ENCODE peak calls at places on chromosome 2, in five cellular contexts. K is stomach, R is A549, W is uterus, D is NB4. J is an unnamed sample.

GRCh38 chr2:201129044-201129505 is 13.1 kb downstream of the CFLAR start:
- DNase-seq in K (peak), R (no peak), W (no peak), D (peak), J (no peak)

GRCh38 chr2:96815326-96816126 is 542 bp upstream of the CNNM3 start:
- DNase-seq in K (no peak), R (peak), W (no peak), D (no peak), J (no peak)

GRCh38 chr2:189517847-189518535 is 62.6 kb downstream of the SLC40A1 start:
- DNase-seq in K (no peak), R (no peak), W (no peak), D (no peak), J (no peak)

GRCh38 chr2:180463608-180464007 is 456.5 kb upstream of the CWC22 start:
- DNase-seq in K (no peak), R (no peak), W (no peak), D (no peak), J (no peak)

GRCh38 chr2:48169066-48169724 is 262.9 kb upstream of the FBXO11 start:
- DNase-seq in K (no peak), R (no peak), W (no peak), D (peak), J (no peak)

GRCh38 chr2:237474931-237475703 is 11.9 kb upstream of the MLPH start:
- DNase-seq in K (peak), R (peak), W (peak), D (peak), J (peak)

GRCh38 chr2:234491281-234491680 is 5.6 kb downstream of the ARL4C start:
- DNase-seq in K (no peak), R (no peak), W (no peak), D (no peak), J (no peak)

GRCh38 chr2:188511346-188511745 is 219.7 kb downstream of the GULP1 start:
- DNase-seq in K (no peak), R (no peak), W (no peak), D (no peak), J (no peak)

GRCh38 chr2:207014424-207014823 is 75.1 kb downstream of the CPO start:
- DNase-seq in K (no peak), R (no peak), W (no peak), D (no peak), J (no peak)

GRCh38 chr2:119049968-119050657 is 108.1 kb downstream of the MARCO start:
- DNase-seq in K (no peak), R (no peak), W (no peak), D (peak), J (peak)

GRCh38 chr2:67313536-67313935 is 83.6 kb upstream of the ETAA1 start:
- DNase-seq in K (no peak), R (no peak), W (no peak), D (no peak), J (no peak)

GRCh38 chr2:7510353-7510752 is 593.1 kb downstream of the RNF144A start:
- DNase-seq in K (no peak), R (no peak), W (no peak), D (no peak), J (peak)

GRCh38 chr2:4140284-4140962 is 437.0 kb downstream of the DCDC2C start:
- DNase-seq in K (no peak), R (no peak), W (no peak), D (no peak), J (peak)

GRCh38 chr2:28080911-28081310 is 190.4 kb downstream of the BABAM2 start:
- DNase-seq in K (no peak), R (no peak), W (peak), D (peak), J (no peak)

GRCh38 chr2:187775651-187776050 is 221.4 kb upstream of the TFPI start:
- DNase-seq in K (no peak), R (no peak), W (no peak), D (no peak), J (no peak)

GRCh38 chr2:26576565-26577441 is 64.4 kb downstream of the CIB4 start:
- DNase-seq in K (no peak), R (no peak), W (no peak), D (no peak), J (no peak)

GRCh38 chr2:17976871-17977746 is 98.6 kb downstream of the KCNS3 start:
- DNase-seq in K (no peak), R (no peak), W (peak), D (no peak), J (no peak)

GRCh38 chr2:72920317-72921087 is 3.2 kb downstream of the EMX1 start:
- DNase-seq in K (peak), R (no peak), W (no peak), D (no peak), J (peak)

GRCh38 chr2:224711859-224712258 is 4.3 kb downstream of the CCDC195 start:
- DNase-seq in K (no peak), R (no peak), W (no peak), D (no peak), J (no peak)

GRCh38 chr2:22902662-22903165 is 482.3 kb upstream of the KLHL29 start:
- DNase-seq in K (no peak), R (no peak), W (no peak), D (no peak), J (no peak)

GRCh38 chr2:224579411-224579810 is 5.8 kb downstream of the CUL3 start:
- DNase-seq in K (no peak), R (no peak), W (no peak), D (peak), J (no peak)

GRCh38 chr2:113818382-113818951 is 62.0 kb upstream of the SLC35F5 start:
- DNase-seq in K (peak), R (peak), W (peak), D (no peak), J (no peak)

GRCh38 chr2:233353769-233354499 is at the start of gene DGKD:
- DNase-seq in K (peak), R (peak), W (peak), D (peak), J (peak)

GRCh38 chr2:75340560-75340959 is 141.2 kb upstream of the TACR1 start:
- DNase-seq in K (no peak), R (no peak), W (no peak), D (no peak), J (no peak)

GRCh38 chr2:18047114-18047695 is 168.7 kb downstream of the KCNS3 start:
- DNase-seq in K (no peak), R (no peak), W (no peak), D (no peak), J (no peak)

GRCh38 chr2:235116885-235117492 is 165.2 kb downstream of the SH3BP4 start:
- DNase-seq in K (no peak), R (no peak), W (no peak), D (peak), J (no peak)

GRCh38 chr2:145027073-145027459 is 507.1 kb upstream of the ZEB2 start:
- DNase-seq in K (no peak), R (no peak), W (no peak), D (no peak), J (no peak)

GRCh38 chr2:235851841-235852527 is 316.2 kb downstream of the GBX2 start:
- DNase-seq in K (no peak), R (no peak), W (no peak), D (no peak), J (no peak)

GRCh38 chr2:49175831-49176230 is 21.5 kb upstream of the FSHR start:
- DNase-seq in K (no peak), R (no peak), W (no peak), D (no peak), J (no peak)

GRCh38 chr2:239246723-239247122 is 154.1 kb downstream of the HDAC4 start:
- DNase-seq in K (no peak), R (no peak), W (no peak), D (no peak), J (no peak)

GRCh38 chr2:216694201-216694825 is 1.0 kb downstream of the IGFBP5 start:
- DNase-seq in K (peak), R (peak), W (peak), D (peak), J (peak)

GRCh38 chr2:151833984-151834383 is 5.8 kb upstream of the ARL5A start:
- DNase-seq in K (no peak), R (no peak), W (no peak), D (peak), J (no peak)

GRCh38 chr2:31967790-31968189 is 43.0 kb downstream of the MEMO1 start:
- DNase-seq in K (no peak), R (no peak), W (no peak), D (no peak), J (no peak)

GRCh38 chr2:181131584-181131983 is 151.2 kb downstream of the UBE2E3 start:
- DNase-seq in K (no peak), R (no peak), W (no peak), D (no peak), J (no peak)

GRCh38 chr2:11203480-11203879 is 48.2 kb downstream of the SLC66A3 start:
- DNase-seq in K (no peak), R (peak), W (no peak), D (peak), J (no peak)

GRCh38 chr2:20666114-20666363 is 905 bp upstream of the GDF7 start:
- DNase-seq in K (no peak), R (no peak), W (no peak), D (no peak), J (peak)

GRCh38 chr2:131055169-131056065 is 37.8 kb downstream of the FAM168B start:
- DNase-seq in K (no peak), R (no peak), W (no peak), D (no peak), J (no peak)

GRCh38 chr2:158738363-158738762 is 56.8 kb upstream of the DAPL1 start:
- DNase-seq in K (no peak), R (no peak), W (no peak), D (no peak), J (no peak)

GRCh38 chr2:6924918-6925194 is 7.6 kb downstream of the RNF144A start:
- DNase-seq in K (no peak), R (no peak), W (no peak), D (no peak), J (no peak)

GRCh38 chr2:242085941-242086621 is 216.6 kb downstream of the RTP5 start:
- DNase-seq in K (peak), R (no peak), W (no peak), D (peak), J (peak)

GRCh38 chr2:242088471-242089212 is 219.1 kb downstream of the RTP5 start:
- DNase-seq in K (peak), R (peak), W (peak), D (peak), J (peak)
- TF ChIP-seq POLR2A in K (no peak), R (no peak), W (peak), D (peak), J (peak)

GRCh38 chr2:219684721-219685689 is 57.6 kb downstream of the SLC4A3 start:
- DNase-seq in K (peak), R (no peak), W (peak), D (peak), J (peak)
- TF ChIP-seq POLR2A in K (no peak), R (no peak), W (peak), D (peak), J (peak)

DNA sequence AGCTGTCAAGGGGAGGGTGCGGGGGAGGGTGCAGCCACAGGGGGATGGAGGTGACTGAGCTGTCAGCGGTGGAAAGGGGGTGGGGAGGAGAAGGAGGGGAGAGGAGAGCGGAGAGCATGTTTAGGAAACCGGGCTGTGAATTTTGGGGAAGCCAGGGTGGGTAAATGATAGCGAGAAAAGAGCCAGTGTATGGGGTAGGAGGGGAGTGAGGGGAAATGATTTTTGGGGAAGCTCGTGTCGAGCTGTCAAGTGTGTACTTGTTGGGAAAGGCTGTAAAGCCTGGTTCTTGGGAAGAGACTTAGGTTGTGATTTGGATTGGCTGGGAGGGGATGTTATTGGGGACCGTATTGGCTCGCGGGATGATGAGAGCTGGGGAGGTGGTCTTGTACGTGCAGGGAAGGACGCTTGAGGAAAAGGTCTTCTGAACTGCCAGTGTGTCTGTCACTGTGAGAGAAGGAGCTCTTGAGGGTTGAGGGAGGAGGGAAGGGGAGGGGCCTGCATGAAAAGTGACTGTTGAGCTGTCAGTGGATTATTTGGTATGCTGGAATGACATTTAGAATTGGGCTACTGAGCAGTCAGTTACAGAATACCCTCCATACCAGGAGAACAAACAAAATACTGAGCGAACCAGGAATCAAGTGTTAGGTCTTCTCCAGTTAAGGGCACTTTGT is 1.0 kb downstream of the UBR3 start:
- DNase-seq in K (no peak), R (no peak), W (peak), D (peak), J (peak)
- TF ChIP-seq POLR2A in K (no peak), R (no peak), W (no peak), D (no peak), J (no peak)

GRCh38 chr2:69797836-69798465 is 31.5 kb upstream of the GMCL1 start:
- DNase-seq in K (no peak), R (no peak), W (no peak), D (no peak), J (no peak)

GRCh38 chr2:69798466-69798908 is 31.0 kb upstream of the GMCL1 start:
- DNase-seq in K (peak), R (no peak), W (peak), D (no peak), J (peak)

GRCh38 chr2:69797235-69797634 is 32.2 kb upstream of the GMCL1 start:
- DNase-seq in K (no peak), R (no peak), W (no peak), D (no peak), J (no peak)

GRCh38 chr2:69801745-69802144 is 27.7 kb upstream of the GMCL1 start:
- DNase-seq in K (no peak), R (no peak), W (no peak), D (no peak), J (no peak)

GRCh38 chr2:69798909-69799526 is 30.4 kb upstream of the GMCL1 start:
- DNase-seq in K (no peak), R (no peak), W (peak), D (no peak), J (no peak)
- TF ChIP-seq POLR2A in K (no peak), R (no peak), W (no peak), D (no peak), J (no peak)

GRCh38 chr2:112059671-112060070 is 4.6 kb downstream of the TMEM87B start:
- DNase-seq in K (no peak), R (no peak), W (no peak), D (no peak), J (no peak)

GRCh38 chr2:112056626-112056987 is 1.5 kb downstream of the TMEM87B start:
- DNase-seq in K (no peak), R (no peak), W (no peak), D (no peak), J (no peak)

GRCh38 chr2:112053917-112054846 is 887 bp upstream of the TMEM87B start:
- DNase-seq in K (peak), R (peak), W (peak), D (peak), J (peak)

GRCh38 chr2:112055833-112056625 is 960 bp downstream of the TMEM87B start:
- DNase-seq in K (peak), R (peak), W (peak), D (peak), J (peak)

GRCh38 chr2:112055110-112055832 is at the start of gene TMEM87B:
- DNase-seq in K (peak), R (peak), W (peak), D (peak), J (peak)
- TF ChIP-seq POLR2A in K (no peak), R (peak), W (peak), D (peak), J (peak)

GRCh38 chr2:101829429-101829828 is 131.9 kb downstream of the MAP4K4 start:
- DNase-seq in K (no peak), R (no peak), W (no peak), D (no peak), J (no peak)

GRCh38 chr2:101830555-101830954 is 133.0 kb downstream of the MAP4K4 start:
- DNase-seq in K (no peak), R (no peak), W (no peak), D (no peak), J (no peak)

GRCh38 chr2:101830146-101830545 is 132.6 kb downstream of the MAP4K4 start:
- DNase-seq in K (no peak), R (no peak), W (no peak), D (no peak), J (no peak)

GRCh38 chr2:101832114-101832513 is 134.6 kb downstream of the MAP4K4 start:
- DNase-seq in K (no peak), R (no peak), W (no peak), D (peak), J (no peak)

DNA sequence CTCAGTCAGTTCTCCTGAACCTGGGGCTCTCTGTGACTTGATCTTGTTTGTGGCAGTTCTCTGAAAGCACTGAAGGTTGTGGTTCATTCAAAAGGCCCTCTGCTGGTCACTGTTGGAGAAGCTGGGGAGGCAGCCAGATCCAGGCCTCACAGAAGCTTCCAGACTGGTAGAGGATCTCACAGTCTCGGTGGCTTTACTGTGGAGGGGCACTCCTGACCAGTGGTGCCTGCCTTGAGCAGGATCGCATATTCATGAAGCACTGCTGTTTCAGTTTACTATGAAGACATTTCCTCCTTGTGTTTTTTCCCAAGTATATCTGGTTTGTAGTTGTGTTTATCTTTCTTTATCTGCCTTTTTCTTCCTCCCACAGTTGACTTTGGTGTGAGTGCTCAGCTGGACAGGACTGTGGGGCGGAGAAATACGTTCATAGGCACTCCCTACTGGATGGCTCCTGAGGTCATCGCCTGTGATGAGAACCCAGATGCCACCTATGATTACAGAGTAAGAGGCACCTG is 133.9 kb downstream of the MAP4K4 start:
- DNase-seq in K (peak), R (peak), W (peak), D (peak), J (peak)
- TF ChIP-seq POLR2A in K (no peak), R (no peak), W (no peak), D (no peak), J (no peak)

GRCh38 chr2:128318776-128319456 is at the start of gene HS6ST1:
- DNase-seq in K (peak), R (peak), W (peak), D (peak), J (peak)
- TF ChIP-seq POLR2A in K (no peak), R (peak), W (peak), D (no peak), J (no peak)